ENCODE peak calls at places on chromosomes 7 and 10, in six cellular contexts. One of them, this sample, is unnamed.

GRCh38 chr10:86851329-86852207 is 95.1 kb downstream of the BMPR1A start:
- DNase-seq in non-pigmented ciliary epithelial cell: peak; percentile 50
- DNase-seq in head of caudate nucleus: peak; percentile 6
- DNase-seq in activated CD8-positive, alpha-beta memory T cell treated with anti-CD3 and anti-CD28 coated beads for 48 hours: no peak
- DNase-seq in GM04503: peak; percentile 76
- DNase-seq in hypothalamus: no peak
- DNase-seq in this sample: no peak

GRCh38 chr10:132803595-132804210 is 17.8 kb upstream of the NKX6-2 start:
- DNase-seq in non-pigmented ciliary epithelial cell: no peak
- DNase-seq in head of caudate nucleus: no peak
- DNase-seq in activated CD8-positive, alpha-beta memory T cell treated with anti-CD3 and anti-CD28 coated beads for 48 hours: no peak
- DNase-seq in GM04503: no peak
- DNase-seq in hypothalamus: no peak
- DNase-seq in this sample: no peak

GRCh38 chr10:62632071-62632809 is 172.3 kb upstream of the ADO start:
- DNase-seq in non-pigmented ciliary epithelial cell: no peak
- DNase-seq in head of caudate nucleus: no peak
- DNase-seq in activated CD8-positive, alpha-beta memory T cell treated with anti-CD3 and anti-CD28 coated beads for 48 hours: no peak
- DNase-seq in GM04503: no peak
- DNase-seq in hypothalamus: no peak
- DNase-seq in this sample: no peak

GRCh38 chr10:21524131-21524525 is 1.4 kb downstream of the SKIDA1 start:
- DNase-seq in non-pigmented ciliary epithelial cell: no peak
- DNase-seq in head of caudate nucleus: no peak
- DNase-seq in activated CD8-positive, alpha-beta memory T cell treated with anti-CD3 and anti-CD28 coated beads for 48 hours: no peak
- DNase-seq in GM04503: no peak
- DNase-seq in hypothalamus: no peak
- DNase-seq in this sample: no peak

GRCh38 chr10:5891009-5891408 is 966 bp downstream of the FBH1 start:
- DNase-seq in non-pigmented ciliary epithelial cell: no peak
- DNase-seq in head of caudate nucleus: no peak
- DNase-seq in activated CD8-positive, alpha-beta memory T cell treated with anti-CD3 and anti-CD28 coated beads for 48 hours: no peak
- DNase-seq in GM04503: no peak
- DNase-seq in hypothalamus: no peak
- DNase-seq in this sample: no peak

GRCh38 chr10:101485681-101486554 is 102.1 kb downstream of the POLL start:
- DNase-seq in non-pigmented ciliary epithelial cell: no peak
- DNase-seq in head of caudate nucleus: peak; percentile 37
- DNase-seq in activated CD8-positive, alpha-beta memory T cell treated with anti-CD3 and anti-CD28 coated beads for 48 hours: no peak
- DNase-seq in GM04503: no peak
- DNase-seq in hypothalamus: peak; percentile 40
- DNase-seq in this sample: peak; percentile 11

GRCh38 chr7:55192718-55193117 is 172.4 kb upstream of the LANCL2 start:
- DNase-seq in non-pigmented ciliary epithelial cell: peak; percentile 59
- DNase-seq in head of caudate nucleus: no peak
- DNase-seq in activated CD8-positive, alpha-beta memory T cell treated with anti-CD3 and anti-CD28 coated beads for 48 hours: no peak
- DNase-seq in GM04503: peak; percentile 47
- DNase-seq in hypothalamus: no peak
- DNase-seq in this sample: no peak

GRCh38 chr7:149719050-149719899 is 54.1 kb downstream of the ZNF467 start:
- DNase-seq in non-pigmented ciliary epithelial cell: peak; percentile 54
- DNase-seq in head of caudate nucleus: no peak
- DNase-seq in activated CD8-positive, alpha-beta memory T cell treated with anti-CD3 and anti-CD28 coated beads for 48 hours: no peak
- DNase-seq in GM04503: no peak
- DNase-seq in hypothalamus: no peak
- DNase-seq in this sample: no peak

GRCh38 chr7:151273646-151274375 is 25.3 kb upstream of the SMARCD3 start:
- DNase-seq in non-pigmented ciliary epithelial cell: no peak
- DNase-seq in head of caudate nucleus: no peak
- DNase-seq in activated CD8-positive, alpha-beta memory T cell treated with anti-CD3 and anti-CD28 coated beads for 48 hours: no peak
- DNase-seq in GM04503: no peak
- DNase-seq in hypothalamus: no peak
- DNase-seq in this sample: no peak

GRCh38 chr7:117082636-117083035 is 129.3 kb downstream of the ST7 start:
- DNase-seq in non-pigmented ciliary epithelial cell: no peak
- DNase-seq in head of caudate nucleus: no peak
- DNase-seq in activated CD8-positive, alpha-beta memory T cell treated with anti-CD3 and anti-CD28 coated beads for 48 hours: no peak
- DNase-seq in GM04503: no peak
- DNase-seq in hypothalamus: no peak
- DNase-seq in this sample: no peak

GRCh38 chr10:72913287-72913686 is 19.7 kb downstream of the OIT3 start:
- DNase-seq in non-pigmented ciliary epithelial cell: no peak
- DNase-seq in head of caudate nucleus: no peak
- DNase-seq in activated CD8-positive, alpha-beta memory T cell treated with anti-CD3 and anti-CD28 coated beads for 48 hours: no peak
- DNase-seq in GM04503: no peak
- DNase-seq in hypothalamus: no peak
- DNase-seq in this sample: no peak

GRCh38 chr7:105336009-105336408 is 52.7 kb downstream of the SRPK2 start:
- DNase-seq in non-pigmented ciliary epithelial cell: no peak
- DNase-seq in head of caudate nucleus: no peak
- DNase-seq in activated CD8-positive, alpha-beta memory T cell treated with anti-CD3 and anti-CD28 coated beads for 48 hours: no peak
- DNase-seq in GM04503: no peak
- DNase-seq in hypothalamus: no peak
- DNase-seq in this sample: no peak

GRCh38 chr10:28663576-28664368 is 13.5 kb upstream of the BAMBI start:
- DNase-seq in non-pigmented ciliary epithelial cell: peak; percentile 72
- DNase-seq in head of caudate nucleus: peak; percentile 84
- DNase-seq in activated CD8-positive, alpha-beta memory T cell treated with anti-CD3 and anti-CD28 coated beads for 48 hours: no peak
- DNase-seq in GM04503: no peak
- DNase-seq in hypothalamus: peak; percentile 75
- DNase-seq in this sample: peak; percentile 39

GRCh38 chr7:55053651-55054226 is 34.9 kb downstream of the EGFR start:
- DNase-seq in non-pigmented ciliary epithelial cell: no peak
- DNase-seq in head of caudate nucleus: no peak
- DNase-seq in activated CD8-positive, alpha-beta memory T cell treated with anti-CD3 and anti-CD28 coated beads for 48 hours: no peak
- DNase-seq in GM04503: no peak
- DNase-seq in hypothalamus: no peak
- DNase-seq in this sample: no peak

GRCh38 chr10:117762126-117762818 is 219.7 kb downstream of the EMX2 start:
- DNase-seq in non-pigmented ciliary epithelial cell: no peak
- DNase-seq in head of caudate nucleus: no peak
- DNase-seq in activated CD8-positive, alpha-beta memory T cell treated with anti-CD3 and anti-CD28 coated beads for 48 hours: no peak
- DNase-seq in GM04503: no peak
- DNase-seq in hypothalamus: no peak
- DNase-seq in this sample: no peak

GRCh38 chr10:131095109-131095580 is 216.4 kb downstream of the TCERG1L start:
- DNase-seq in non-pigmented ciliary epithelial cell: no peak
- DNase-seq in head of caudate nucleus: no peak
- DNase-seq in activated CD8-positive, alpha-beta memory T cell treated with anti-CD3 and anti-CD28 coated beads for 48 hours: no peak
- DNase-seq in GM04503: no peak
- DNase-seq in hypothalamus: no peak
- DNase-seq in this sample: no peak

GRCh38 chr10:87861566-87861952 is 1.8 kb downstream of the KLLN start:
- DNase-seq in non-pigmented ciliary epithelial cell: no peak
- DNase-seq in head of caudate nucleus: no peak
- DNase-seq in activated CD8-positive, alpha-beta memory T cell treated with anti-CD3 and anti-CD28 coated beads for 48 hours: no peak
- DNase-seq in GM04503: no peak
- DNase-seq in hypothalamus: no peak
- DNase-seq in this sample: peak; percentile 36

This sample was measured in substantia nigra.